ENCODE peak calls at places on chromosomes 4 and X, in seven cellular contexts. C is DMS153; J is Right ventricle myocardium inferior; H is activated CD4-positive, alpha-beta T cell treated with anti-CD3 and anti-CD28 coated beads, Interleukin-2, amount 10 ng/mL, durations not matched to agents 7 days and 5 days; M is fibroblast of the aortic adventitia; K is progenitor cell of endocrine pancreas; V is breast epithelium. E is an unnamed sample.

GRCh38 chr4:26191353-26191752 is 129.5 kb upstream of the RBPJ start:
- DNase-seq in C (no peak), J (no peak), H (no peak), M (no peak), K (no peak), V (no peak), E (no peak)

GRCh38 chrX:100895365-100896075 is 21.4 kb upstream of the NOX1 start:
- DNase-seq in C (peak), J (no peak), H (peak), M (peak), K (no peak), V (no peak), E (peak)

GRCh38 chr4:84660606-84661005 is 77.7 kb downstream of the CDS1 start:
- DNase-seq in C (no peak), J (no peak), H (no peak), M (no peak), K (no peak), V (no peak), E (no peak)

GRCh38 chr4:152245706-152246105 is 290.2 kb downstream of the FBXW7 start:
- DNase-seq in C (no peak), J (no peak), H (no peak), M (no peak), K (no peak), V (no peak), E (no peak)

GRCh38 chr4:1746265-1746691 is 25.0 kb downstream of the TACC3 start:
- DNase-seq in C (no peak), J (peak), H (peak), M (peak), K (peak), V (peak), E (peak)

GRCh38 chr4:81565137-81565870 is 93.6 kb upstream of the RASGEF1B start:
- DNase-seq in C (no peak), J (peak), H (no peak), M (peak), K (no peak), V (no peak), E (no peak)

GRCh38 chr4:188012546-188012945 is 17.0 kb downstream of the ZFP42 start:
- DNase-seq in C (no peak), J (no peak), H (no peak), M (no peak), K (no peak), V (no peak), E (no peak)

GRCh38 chr4:1402516-1403101 is 3.6 kb downstream of the NKX1-1 start:
- DNase-seq in C (no peak), J (no peak), H (no peak), M (no peak), K (no peak), V (peak), E (no peak)

GRCh38 chr4:169229571-169230028 is 41.2 kb downstream of the SH3RF1 start:
- DNase-seq in C (no peak), J (no peak), H (no peak), M (peak), K (no peak), V (no peak), E (no peak)

GRCh38 chr4:89562715-89563114 is 255.1 kb upstream of the GPRIN3 start:
- DNase-seq in C (no peak), J (no peak), H (no peak), M (no peak), K (no peak), V (no peak), E (no peak)

GRCh38 chr4:153060191-153060590 is 124.1 kb downstream of the FHDC1 start:
- DNase-seq in C (no peak), J (no peak), H (no peak), M (no peak), K (no peak), V (no peak), E (no peak)

GRCh38 chr4:72942565-72942964 is 127.0 kb downstream of the COX18 start:
- DNase-seq in C (no peak), J (no peak), H (no peak), M (no peak), K (no peak), V (no peak), E (no peak)

GRCh38 chr4:52837716-52838558 is 24.2 kb upstream of the RASL11B start:
- DNase-seq in C (no peak), J (no peak), H (no peak), M (peak), K (no peak), V (no peak), E (no peak)

GRCh38 chrX:2967584-2967983 is 38.4 kb upstream of the ARSD start:
- DNase-seq in C (no peak), J (no peak), H (no peak), M (no peak), K (no peak), V (no peak), E (no peak)